ENCODE peak calls at places on chromosomes 6 and 20, in six cellular contexts. V is effector memory CD4-positive, alpha-beta T cell; Z is RCC 7860; F is NCI-H510A treated with DMSO at 0.1 percent for 48 hours; H is T-helper 9 cell; Q is stimulated activated CD8-positive, alpha-beta memory T cell treated with anti-CD3 and anti-CD28 coated beads, Interleukin-15, amount 100 ng/mL, for 4 hours. R is an unnamed sample.

GRCh38 chr6:37242429-37243052 is 15.0 kb upstream of the TBC1D22B start:
- DNase-seq in V (no peak), Z (peak; percentile 98), F (no peak), H (no peak), Q (no peak), R (peak; percentile 41)

GRCh38 chr6:167420858-167421766 is 96.2 kb downstream of the TTLL2 start:
- DNase-seq in V (no peak), Z (no peak), F (no peak), H (no peak), Q (no peak), R (peak; percentile 94)

GRCh38 chr6:79605968-79606764 is 25.0 kb upstream of the SH3BGRL2 start:
- DNase-seq in V (no peak), Z (no peak), F (no peak), H (no peak), Q (no peak), R (no peak)

GRCh38 chr6:4130357-4130987 is 4.9 kb downstream of the ECI2 start:
- DNase-seq in V (no peak), Z (no peak), F (peak; percentile 2), H (no peak), Q (no peak), R (no peak)

GRCh38 chr6:15077006-15077405 is 168.9 kb upstream of the JARID2 start:
- DNase-seq in V (no peak), Z (peak; percentile 57), F (no peak), H (no peak), Q (no peak), R (no peak)

GRCh38 chr6:47502920-47503319 is 25.3 kb downstream of the CD2AP start:
- DNase-seq in V (no peak), Z (no peak), F (no peak), H (no peak), Q (no peak), R (no peak)

GRCh38 chr6:159838020-159838744 is 38.1 kb downstream of the PNLDC1 start:
- DNase-seq in V (no peak), Z (no peak), F (no peak), H (no peak), Q (no peak), R (no peak)

GRCh38 chr6:109008061-109008460 is 86.6 kb downstream of the SESN1 start:
- DNase-seq in V (no peak), Z (no peak), F (no peak), H (no peak), Q (no peak), R (no peak)

GRCh38 chr20:53739799-53740785 is 146.5 kb upstream of the ZNF217 start:
- DNase-seq in V (no peak), Z (peak; percentile 50), F (peak; percentile 65), H (no peak), Q (no peak), R (no peak)

GRCh38 chr6:17472653-17473183 is 79.3 kb downstream of the CAP2 start:
- DNase-seq in V (no peak), Z (peak; percentile 94), F (no peak), H (no peak), Q (no peak), R (no peak)

GRCh38 chr6:20340459-20340858 is 61.2 kb upstream of the E2F3 start:
- DNase-seq in V (no peak), Z (no peak), F (no peak), H (no peak), Q (no peak), R (no peak)

GRCh38 chr20:59752704-59753460 is 148.5 kb downstream of the PHACTR3 start:
- DNase-seq in V (no peak), Z (no peak), F (no peak), H (no peak), Q (no peak), R (no peak)

GRCh38 chr6:10730254-10730653 is 7.4 kb downstream of the TMEM14C start:
- DNase-seq in V (no peak), Z (no peak), F (no peak), H (no peak), Q (no peak), R (no peak)

R was measured in mucosa of gallbladder.